ENCODE peak calls at places on chromosome 12, in ten cellular contexts. R, F, E, S, G, J, Q, P, K and T are unnamed samples.

GRCh38 chr12:92726865-92727264 is 24.1 kb downstream of the PLEKHG7 start:
- DNase-seq in R (no peak), F (no peak), E (no peak), S (no peak), G (no peak), J (peak), Q (no peak), P (no peak), K (no peak), T (no peak)

GRCh38 chr12:102501773-102502172 is 21.4 kb upstream of the IGF1 start:
- DNase-seq in R (no peak), F (no peak), E (no peak), S (no peak), G (no peak), J (no peak), Q (no peak), P (no peak), K (peak), T (no peak)

GRCh38 chr12:98572010-98572409 is 21.5 kb upstream of the SLC25A3 start:
- DNase-seq in R (no peak), F (no peak), E (no peak), S (no peak), G (no peak), J (no peak), Q (no peak), P (no peak), K (no peak), T (no peak)

GRCh38 chr12:2681426-2682205 is 113.2 kb upstream of the FKBP4 start:
- DNase-seq in R (no peak), F (no peak), E (no peak), S (no peak), G (no peak), J (no peak), Q (no peak), P (no peak), K (no peak), T (no peak)

GRCh38 chr12:29534935-29535334 is 37.4 kb upstream of the OVCH1 start:
- DNase-seq in R (no peak), F (no peak), E (no peak), S (no peak), G (no peak), J (no peak), Q (no peak), P (peak), K (no peak), T (no peak)

GRCh38 chr12:79618848-79619404 is 71.8 kb downstream of the PAWR start:
- DNase-seq in R (no peak), F (no peak), E (peak), S (no peak), G (peak), J (no peak), Q (no peak), P (no peak), K (no peak), T (no peak)

GRCh38 chr12:50615534-50616296 is 110.9 kb downstream of the DIP2B start:
- DNase-seq in R (no peak), F (no peak), E (no peak), S (no peak), G (no peak), J (no peak), Q (no peak), P (no peak), K (no peak), T (no peak)

GRCh38 chr12:15918066-15918465 is 6.9 kb downstream of the DERA start:
- DNase-seq in R (no peak), F (no peak), E (no peak), S (no peak), G (no peak), J (no peak), Q (no peak), P (no peak), K (no peak), T (no peak)

GRCh38 chr12:124278389-124279101 is 16.3 kb upstream of the RFLNA start:
- DNase-seq in R (peak), F (no peak), E (no peak), S (no peak), G (no peak), J (no peak), Q (peak), P (peak), K (no peak), T (no peak)

GRCh38 chr12:130702966-130703732 is 12.9 kb downstream of the RIMBP2 start:
- DNase-seq in R (no peak), F (no peak), E (no peak), S (no peak), G (no peak), J (no peak), Q (no peak), P (no peak), K (no peak), T (no peak)

GRCh38 chr12:116257213-116257612 is 20.3 kb downstream of the MED13L start:
- DNase-seq in R (no peak), F (no peak), E (no peak), S (no peak), G (no peak), J (no peak), Q (no peak), P (no peak), K (no peak), T (no peak)

GRCh38 chr12:109820921-109821381 is 12.2 kb downstream of the TRPV4 start:
- DNase-seq in R (no peak), F (no peak), E (no peak), S (no peak), G (no peak), J (no peak), Q (no peak), P (no peak), K (no peak), T (no peak)

GRCh38 chr12:92244036-92244435 is 98.4 kb upstream of the BTG1 start:
- DNase-seq in R (no peak), F (no peak), E (no peak), S (no peak), G (no peak), J (no peak), Q (no peak), P (peak), K (no peak), T (no peak)

GRCh38 chr12:11879306-11879705 is 191.4 kb upstream of the BCL2L14 start:
- DNase-seq in R (no peak), F (no peak), E (no peak), S (no peak), G (peak), J (no peak), Q (no peak), P (no peak), K (no peak), T (no peak)

GRCh38 chr12:10400829-10401228 is 8.7 kb downstream of the KLRC4 start:
- DNase-seq in R (no peak), F (no peak), E (no peak), S (no peak), G (no peak), J (no peak), Q (no peak), P (no peak), K (no peak), T (no peak)